ENCODE peak calls at places on chromosome 10, in nine cellular contexts. One of them, this sample, is unnamed.

GRCh38 chr10:93926613-93927012 is 32.8 kb downstream of the SLC35G1 start:
- DNase-seq in spleen: no peak
- DNase-seq in fibroblast of lung: no peak
- DNase-seq in foreskin fibroblast: no peak
- DNase-seq in mammary epithelial cell: peak
- DNase-seq in ovary: no peak
- DNase-seq in thoracic aorta: no peak
- DNase-seq in A549: no peak
- DNase-seq in body of pancreas: no peak
- DNase-seq in this sample: peak

GRCh38 chr10:110388682-110389052 is 83.9 kb upstream of the SMNDC1 start:
- DNase-seq in ovary: no peak
- DNase-seq in thoracic aorta: no peak
- DNase-seq in mammary epithelial cell: no peak
- DNase-seq in A549: no peak
- DNase-seq in spleen: no peak
- DNase-seq in body of pancreas: no peak
- DNase-seq in fibroblast of lung: no peak
- DNase-seq in foreskin fibroblast: no peak
- DNase-seq in this sample: no peak

GRCh38 chr10:15579605-15580004 is 140.1 kb downstream of the ITGA8 start:
- DNase-seq in foreskin fibroblast: peak
- DNase-seq in spleen: no peak
- DNase-seq in A549: no peak
- DNase-seq in ovary: no peak
- DNase-seq in body of pancreas: no peak
- DNase-seq in fibroblast of lung: peak
- DNase-seq in thoracic aorta: no peak
- DNase-seq in mammary epithelial cell: no peak
- DNase-seq in this sample: peak

GRCh38 chr10:17200885-17201164 is 647 bp downstream of the TRDMT1 start:
- DNase-seq in mammary epithelial cell: peak
- DNase-seq in fibroblast of lung: peak
- DNase-seq in body of pancreas: peak
- DNase-seq in spleen: no peak
- DNase-seq in thoracic aorta: no peak
- DNase-seq in ovary: peak
- DNase-seq in A549: peak
- DNase-seq in foreskin fibroblast: no peak
- DNase-seq in this sample: peak

GRCh38 chr10:78867555-78867939 is 201.2 kb upstream of the ZMIZ1 start:
- DNase-seq in fibroblast of lung: no peak
- DNase-seq in thoracic aorta: no peak
- DNase-seq in ovary: no peak
- DNase-seq in mammary epithelial cell: no peak
- DNase-seq in A549: no peak
- DNase-seq in foreskin fibroblast: no peak
- DNase-seq in spleen: no peak
- DNase-seq in body of pancreas: no peak
- DNase-seq in this sample: no peak

GRCh38 chr10:21524526-21525366 is 736 bp downstream of the SKIDA1 start:
- DNase-seq in mammary epithelial cell: peak
- DNase-seq in fibroblast of lung: peak
- DNase-seq in foreskin fibroblast: peak
- DNase-seq in body of pancreas: no peak
- DNase-seq in A549: peak
- DNase-seq in thoracic aorta: no peak
- DNase-seq in ovary: no peak
- DNase-seq in spleen: no peak
- DNase-seq in this sample: peak

GRCh38 chr10:128420623-128421022 is 294.4 kb upstream of the MKI67 start:
- DNase-seq in A549: no peak
- DNase-seq in thoracic aorta: no peak
- DNase-seq in mammary epithelial cell: no peak
- DNase-seq in fibroblast of lung: no peak
- DNase-seq in body of pancreas: no peak
- DNase-seq in spleen: no peak
- DNase-seq in foreskin fibroblast: no peak
- DNase-seq in ovary: no peak
- DNase-seq in this sample: no peak

GRCh38 chr10:30176182-30176581 is 116.8 kb upstream of the JCAD start:
- DNase-seq in foreskin fibroblast: peak
- DNase-seq in ovary: no peak
- DNase-seq in spleen: no peak
- DNase-seq in body of pancreas: no peak
- DNase-seq in A549: no peak
- DNase-seq in fibroblast of lung: peak
- DNase-seq in mammary epithelial cell: peak
- DNase-seq in thoracic aorta: no peak
- DNase-seq in this sample: peak

GRCh38 chr10:127278001-127278400 is 81.6 kb upstream of the INSYN2A start:
- DNase-seq in fibroblast of lung: peak
- DNase-seq in A549: peak
- DNase-seq in foreskin fibroblast: peak
- DNase-seq in mammary epithelial cell: no peak
- DNase-seq in thoracic aorta: no peak
- DNase-seq in body of pancreas: no peak
- DNase-seq in ovary: no peak
- DNase-seq in spleen: no peak
- DNase-seq in this sample: peak

GRCh38 chr10:73907841-73908517 is 3.0 kb upstream of the PLAU start:
- DNase-seq in mammary epithelial cell: peak
- DNase-seq in fibroblast of lung: no peak
- DNase-seq in body of pancreas: no peak
- DNase-seq in A549: peak
- DNase-seq in thoracic aorta: no peak
- DNase-seq in spleen: no peak
- DNase-seq in ovary: no peak
- DNase-seq in foreskin fibroblast: peak
- DNase-seq in this sample: peak

GRCh38 chr10:33880291-33880690 is 545.8 kb upstream of the NRP1 start:
- DNase-seq in body of pancreas: no peak
- DNase-seq in fibroblast of lung: peak
- DNase-seq in ovary: no peak
- DNase-seq in A549: no peak
- DNase-seq in spleen: no peak
- DNase-seq in foreskin fibroblast: no peak
- DNase-seq in thoracic aorta: no peak
- DNase-seq in mammary epithelial cell: peak
- DNase-seq in this sample: no peak

GRCh38 chr10:67612577-67613537 is 83.1 kb downstream of the CTNNA3 start:
- DNase-seq in fibroblast of lung: peak
- DNase-seq in spleen: no peak
- DNase-seq in foreskin fibroblast: no peak
- DNase-seq in body of pancreas: no peak
- DNase-seq in mammary epithelial cell: peak
- DNase-seq in ovary: no peak
- DNase-seq in thoracic aorta: no peak
- DNase-seq in A549: no peak
- DNase-seq in this sample: no peak

GRCh38 chr10:16867556-16867955 is 50.3 kb upstream of the RSU1 start:
- DNase-seq in mammary epithelial cell: peak
- DNase-seq in spleen: no peak
- DNase-seq in A549: no peak
- DNase-seq in foreskin fibroblast: peak
- DNase-seq in ovary: no peak
- DNase-seq in body of pancreas: no peak
- DNase-seq in fibroblast of lung: peak
- DNase-seq in thoracic aorta: no peak
- DNase-seq in this sample: peak

GRCh38 chr10:131993298-131993674 is 11.6 kb upstream of the BNIP3 start:
- DNase-seq in fibroblast of lung: no peak
- DNase-seq in ovary: no peak
- DNase-seq in body of pancreas: peak
- DNase-seq in foreskin fibroblast: no peak
- DNase-seq in A549: no peak
- DNase-seq in spleen: peak
- DNase-seq in thoracic aorta: no peak
- DNase-seq in mammary epithelial cell: no peak
- DNase-seq in this sample: no peak

GRCh38 chr10:16941865-16942264 is 124.6 kb upstream of the RSU1 start:
- DNase-seq in ovary: no peak
- DNase-seq in foreskin fibroblast: no peak
- DNase-seq in mammary epithelial cell: no peak
- DNase-seq in spleen: no peak
- DNase-seq in A549: no peak
- DNase-seq in thoracic aorta: no peak
- DNase-seq in fibroblast of lung: peak
- DNase-seq in body of pancreas: no peak
- DNase-seq in this sample: no peak

GRCh38 chr10:86966008-86966654 is 2.2 kb upstream of the ADIRF start:
- DNase-seq in spleen: no peak
- DNase-seq in A549: no peak
- DNase-seq in body of pancreas: no peak
- DNase-seq in thoracic aorta: no peak
- DNase-seq in foreskin fibroblast: no peak
- DNase-seq in mammary epithelial cell: no peak
- DNase-seq in ovary: no peak
- DNase-seq in fibroblast of lung: no peak
- DNase-seq in this sample: no peak

GRCh38 chr10:11447571-11447970 is 163.9 kb downstream of the USP6NL start:
- DNase-seq in thoracic aorta: no peak
- DNase-seq in A549: no peak
- DNase-seq in fibroblast of lung: no peak
- DNase-seq in spleen: no peak
- DNase-seq in mammary epithelial cell: no peak
- DNase-seq in ovary: no peak
- DNase-seq in body of pancreas: no peak
- DNase-seq in foreskin fibroblast: no peak
- DNase-seq in this sample: no peak
- H3K4me3 ChIP-seq in thoracic aorta: no peak
- H3K4me3 ChIP-seq in A549: no peak
- H3K4me3 ChIP-seq in fibroblast of lung: no peak
- H3K4me3 ChIP-seq in spleen: no peak
- H3K4me3 ChIP-seq in mammary epithelial cell: no peak
- H3K4me3 ChIP-seq in ovary: no peak
- H3K4me3 ChIP-seq in body of pancreas: no peak
- H3K4me3 ChIP-seq in foreskin fibroblast: no peak
- H3K4me3 ChIP-seq in this sample: no peak

GRCh38 chr10:57628592-57629284 is 639.0 kb downstream of the IPMK start:
- DNase-seq in A549: peak
- DNase-seq in mammary epithelial cell: no peak
- DNase-seq in fibroblast of lung: no peak
- DNase-seq in body of pancreas: no peak
- DNase-seq in spleen: no peak
- DNase-seq in foreskin fibroblast: no peak
- DNase-seq in ovary: no peak
- DNase-seq in thoracic aorta: no peak
- DNase-seq in this sample: no peak

GRCh38 chr10:57621466-57621865 is 646.2 kb downstream of the IPMK start:
- DNase-seq in foreskin fibroblast: no peak
- DNase-seq in spleen: no peak
- DNase-seq in fibroblast of lung: no peak
- DNase-seq in mammary epithelial cell: no peak
- DNase-seq in A549: no peak
- DNase-seq in thoracic aorta: no peak
- DNase-seq in body of pancreas: no peak
- DNase-seq in ovary: no peak
- DNase-seq in this sample: no peak

GRCh38 chr10:57627642-57628178 is 640.0 kb downstream of the IPMK start:
- DNase-seq in A549: no peak
- DNase-seq in foreskin fibroblast: no peak
- DNase-seq in body of pancreas: no peak
- DNase-seq in thoracic aorta: no peak
- DNase-seq in fibroblast of lung: no peak
- DNase-seq in spleen: no peak
- DNase-seq in ovary: no peak
- DNase-seq in mammary epithelial cell: no peak
- DNase-seq in this sample: no peak

GRCh38 chr10:57624856-57625592 is 642.7 kb downstream of the IPMK start:
- DNase-seq in fibroblast of lung: no peak
- DNase-seq in thoracic aorta: no peak
- DNase-seq in mammary epithelial cell: peak
- DNase-seq in ovary: no peak
- DNase-seq in A549: no peak
- DNase-seq in spleen: no peak
- DNase-seq in body of pancreas: no peak
- DNase-seq in foreskin fibroblast: no peak
- DNase-seq in this sample: no peak

GRCh38 chr10:57624066-57624465 is 643.6 kb downstream of the IPMK start:
- DNase-seq in A549: peak
- DNase-seq in fibroblast of lung: no peak
- DNase-seq in mammary epithelial cell: peak
- DNase-seq in body of pancreas: no peak
- DNase-seq in foreskin fibroblast: no peak
- DNase-seq in ovary: no peak
- DNase-seq in spleen: no peak
- DNase-seq in thoracic aorta: no peak
- DNase-seq in this sample: no peak
- H3K4me3 ChIP-seq in A549: no peak
- H3K4me3 ChIP-seq in fibroblast of lung: no peak
- H3K4me3 ChIP-seq in mammary epithelial cell: no peak
- H3K4me3 ChIP-seq in body of pancreas: no peak
- H3K4me3 ChIP-seq in foreskin fibroblast: no peak
- H3K4me3 ChIP-seq in ovary: no peak
- H3K4me3 ChIP-seq in spleen: no peak
- H3K4me3 ChIP-seq in thoracic aorta: no peak
- H3K4me3 ChIP-seq in this sample: no peak

DNA sequence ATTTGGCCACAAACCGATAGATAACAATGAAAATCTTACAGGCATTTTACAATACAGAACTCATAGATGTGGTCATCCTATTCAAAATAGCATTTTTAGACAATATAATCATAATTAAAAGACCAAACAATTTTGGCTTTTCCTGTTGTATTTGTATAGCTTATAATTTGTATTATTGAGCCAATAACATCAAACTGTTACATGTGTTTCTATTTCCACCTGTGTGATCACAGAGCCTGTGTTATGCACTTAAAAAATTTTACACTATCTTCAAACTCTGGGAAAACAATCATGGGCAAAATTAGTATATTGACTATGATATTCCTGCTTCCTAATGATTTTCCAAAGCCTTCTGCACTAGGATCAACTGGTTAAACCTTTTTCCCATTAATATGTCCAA is 1.9 kb downstream of the RHOBTB1 start:
- DNase-seq in mammary epithelial cell: no peak
- DNase-seq in thoracic aorta: no peak
- DNase-seq in ovary: no peak
- DNase-seq in A549: no peak
- DNase-seq in body of pancreas: no peak
- DNase-seq in spleen: no peak
- DNase-seq in foreskin fibroblast: no peak
- DNase-seq in fibroblast of lung: no peak
- DNase-seq in this sample: no peak
- H3K4me3 ChIP-seq in mammary epithelial cell: no peak
- H3K4me3 ChIP-seq in thoracic aorta: peak
- H3K4me3 ChIP-seq in ovary: no peak
- H3K4me3 ChIP-seq in A549: peak
- H3K4me3 ChIP-seq in body of pancreas: no peak
- H3K4me3 ChIP-seq in spleen: no peak
- H3K4me3 ChIP-seq in foreskin fibroblast: peak
- H3K4me3 ChIP-seq in fibroblast of lung: peak
- H3K4me3 ChIP-seq in this sample: peak

DNA sequence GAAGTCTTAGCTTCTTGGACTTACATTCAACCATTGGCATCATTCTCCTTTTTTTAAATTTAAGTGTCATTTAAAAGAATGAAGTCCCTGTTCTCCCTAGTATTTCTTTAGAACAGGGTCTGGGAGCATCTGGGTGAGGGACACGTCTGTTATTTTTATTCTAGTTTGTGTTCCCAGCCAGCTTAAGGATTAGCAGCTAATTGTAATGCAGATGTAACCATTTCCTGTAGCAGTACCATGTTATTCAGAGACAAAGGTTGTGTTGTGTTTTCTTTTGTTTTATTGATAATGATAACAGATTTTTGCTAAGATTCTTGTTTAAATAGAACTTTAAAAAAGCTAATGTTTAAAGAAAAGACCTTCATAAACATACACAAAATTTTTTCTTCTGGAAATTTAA is 34.3 kb downstream of the BMS1 start:
- DNase-seq in ovary: no peak
- DNase-seq in foreskin fibroblast: no peak
- DNase-seq in mammary epithelial cell: no peak
- DNase-seq in spleen: no peak
- DNase-seq in A549: no peak
- DNase-seq in thoracic aorta: no peak
- DNase-seq in body of pancreas: no peak
- DNase-seq in fibroblast of lung: no peak
- DNase-seq in this sample: no peak
- H3K4me3 ChIP-seq in ovary: no peak
- H3K4me3 ChIP-seq in foreskin fibroblast: no peak
- H3K4me3 ChIP-seq in mammary epithelial cell: no peak
- H3K4me3 ChIP-seq in spleen: no peak
- H3K4me3 ChIP-seq in A549: no peak
- H3K4me3 ChIP-seq in thoracic aorta: no peak
- H3K4me3 ChIP-seq in body of pancreas: no peak
- H3K4me3 ChIP-seq in fibroblast of lung: no peak
- H3K4me3 ChIP-seq in this sample: no peak

This sample was measured in fibroblast of the aortic adventitia.